ENCODE peak calls at places on chromosomes 3 and 15, in nine cellular contexts. N is fibroblast of mammary gland, Y is HFFc6, G is ELR, D is AG08396, O is T-helper 2 cell, B is NCI-H69, C is naive B cell, S is skeletal muscle cell. V is an unnamed sample.

GRCh38 chr3:8848696-8849131 is 79.3 kb upstream of the OXTR start:
- DNase-seq in N (peak), Y (peak), G (peak), D (peak), O (no peak), B (no peak), C (no peak), S (peak), V (peak)

GRCh38 chr15:68149059-68149458 is 56.1 kb downstream of the CALML4 start:
- DNase-seq in N (peak), Y (peak), G (peak), D (peak), O (no peak), B (no peak), C (no peak), S (no peak), V (peak)

GRCh38 chr3:188259611-188260010 is 105.7 kb downstream of the LPP start:
- DNase-seq in N (no peak), Y (no peak), G (no peak), D (no peak), O (no peak), B (no peak), C (no peak), S (no peak), V (no peak)

GRCh38 chr15:49314729-49315128 is 108.3 kb upstream of the FGF7 start:
- DNase-seq in N (no peak), Y (no peak), G (no peak), D (no peak), O (no peak), B (no peak), C (no peak), S (no peak), V (no peak)

GRCh38 chr15:65653341-65653740 is 31.6 kb downstream of the SLC24A1 start:
- DNase-seq in N (peak), Y (peak), G (peak), D (no peak), O (no peak), B (no peak), C (no peak), S (no peak), V (peak)

GRCh38 chr3:126711361-126711760 is 7.3 kb downstream of the CHCHD6 start:
- DNase-seq in N (peak), Y (peak), G (peak), D (peak), O (no peak), B (no peak), C (no peak), S (peak), V (peak)

GRCh38 chr15:65406402-65407000 is 16.2 kb downstream of the IGDCC4 start:
- DNase-seq in N (no peak), Y (no peak), G (no peak), D (no peak), O (no peak), B (no peak), C (no peak), S (no peak), V (no peak)

GRCh38 chr3:132543016-132543739 is 53.9 kb upstream of the ACKR4 start:
- DNase-seq in N (peak), Y (peak), G (peak), D (peak), O (no peak), B (no peak), C (no peak), S (peak), V (peak)

GRCh38 chr3:37812497-37812896 is 49.2 kb upstream of the CTDSPL start:
- DNase-seq in N (peak), Y (no peak), G (no peak), D (peak), O (no peak), B (no peak), C (no peak), S (no peak), V (no peak)

GRCh38 chr3:57848177-57848738 is 92.1 kb downstream of the SLMAP start:
- DNase-seq in N (no peak), Y (no peak), G (no peak), D (no peak), O (no peak), B (no peak), C (no peak), S (no peak), V (no peak)

GRCh38 chr3:170718848-170719247 is 133.0 kb upstream of the SLC7A14 start:
- DNase-seq in N (no peak), Y (no peak), G (no peak), D (no peak), O (no peak), B (no peak), C (no peak), S (no peak), V (no peak)

GRCh38 chr15:38373016-38373415 is 80.9 kb upstream of the FAM98B start:
- DNase-seq in N (no peak), Y (no peak), G (no peak), D (no peak), O (no peak), B (no peak), C (no peak), S (no peak), V (no peak)

GRCh38 chr15:68106656-68107055 is 52.5 kb downstream of the PIAS1 start:
- DNase-seq in N (peak), Y (peak), G (peak), D (peak), O (no peak), B (no peak), C (no peak), S (no peak), V (peak)

GRCh38 chr15:64092864-64093626 is 593 bp downstream of the CIAO2A start:
- DNase-seq in N (peak), Y (peak), G (peak), D (peak), O (no peak), B (peak), C (peak), S (no peak), V (peak)

GRCh38 chr3:111087924-111088469 is 16.4 kb downstream of the NECTIN3 start:
- DNase-seq in N (no peak), Y (no peak), G (no peak), D (no peak), O (no peak), B (peak), C (no peak), S (no peak), V (no peak)

GRCh38 chr3:36944641-36945270 is at the start of gene TRANK1:
- DNase-seq in N (peak), Y (no peak), G (peak), D (peak), O (peak), B (peak), C (peak), S (no peak), V (peak)

GRCh38 chr3:46935168-46935858 is 41.2 kb downstream of the CCDC12 start:
- DNase-seq in N (peak), Y (peak), G (peak), D (peak), O (no peak), B (no peak), C (no peak), S (peak), V (peak)

GRCh38 chr15:25504307-25504706 is 65.5 kb upstream of the UBE3A start:
- DNase-seq in N (peak), Y (peak), G (no peak), D (no peak), O (no peak), B (no peak), C (no peak), S (peak), V (peak)

GRCh38 chr3:42398080-42398479 is 12.3 kb downstream of the LYZL4 start:
- DNase-seq in N (no peak), Y (no peak), G (no peak), D (no peak), O (no peak), B (no peak), C (no peak), S (no peak), V (no peak)

GRCh38 chr3:164360738-164361376 is 717.4 kb downstream of the SI start:
- DNase-seq in N (no peak), Y (no peak), G (peak), D (no peak), O (no peak), B (no peak), C (no peak), S (no peak), V (no peak)

GRCh38 chr15:29568840-29569532 is 253.3 kb downstream of the TJP1 start:
- DNase-seq in N (no peak), Y (no peak), G (peak), D (no peak), O (no peak), B (peak), C (no peak), S (no peak), V (no peak)

GRCh38 chr3:13394363-13394762 is 25.8 kb downstream of the NUP210 start:
- DNase-seq in N (no peak), Y (no peak), G (no peak), D (no peak), O (no peak), B (no peak), C (no peak), S (no peak), V (no peak)

GRCh38 chr3:47432673-47433072 is 43.1 kb downstream of the SCAP start:
- DNase-seq in N (no peak), Y (no peak), G (no peak), D (no peak), O (no peak), B (no peak), C (no peak), S (no peak), V (no peak)

GRCh38 chr3:117074833-117075232 is 365.3 kb downstream of the TUSC7 start:
- DNase-seq in N (peak), Y (no peak), G (no peak), D (no peak), O (no peak), B (no peak), C (no peak), S (peak), V (no peak)

GRCh38 chr3:66253790-66254620 is 33.2 kb downstream of the SLC25A26 start:
- DNase-seq in N (peak), Y (peak), G (peak), D (no peak), O (no peak), B (peak), C (peak), S (no peak), V (peak)

GRCh38 chr3:155282416-155283091 is 10.9 kb downstream of the STRIT1 start:
- DNase-seq in N (peak), Y (peak), G (peak), D (peak), O (no peak), B (no peak), C (no peak), S (peak), V (peak)

V was measured in iris pigment epithelial cell.